ENCODE peak calls at places on chromosome X, in ten cellular contexts. V is activated T-helper 1 cell treated with anti-CD3 and anti-CD28 coated beads, Interleukin-12 subunit alpha, Interleukin-12 subunit beta, Interleukin-2, Interleukin-4 antibody, amounts not matched to agents 30 ng/mL and 10 ng/mL and 1 ng/mL, durations not matched to agents 14 hours and 24 hours and 36 hours; C is activated CD4-positive, CD25-positive, alpha-beta regulatory T cell; S is brain microvascular endothelial cell; P is NCI-H510A; H is HAP-1; B is endothelial cell; M is naive thymus-derived CD4-positive, alpha-beta T cell; J is activated CD8-positive, alpha-beta memory T cell treated with anti-CD3 and anti-CD28 coated beads for 48 hours; R is pons. D is an unnamed sample.

GRCh38 chrX:74924449-74925209 is 623 bp downstream of the NEXMIF start:
- DNase-seq in B (peak), M (peak), V (peak), S (peak), J (no peak), P (peak), C (no peak), R (peak), H (peak), D (peak)

GRCh38 chrX:34619920-34620319 is 37.2 kb downstream of the TMEM47 start:
- DNase-seq in H (no peak), B (no peak), S (no peak), R (no peak), V (no peak), C (no peak), P (no peak), J (no peak), M (no peak), D (no peak)

GRCh38 chrX:148942754-148943153 is 442.3 kb downstream of the AFF2 start:
- DNase-seq in B (no peak), V (no peak), H (no peak), J (no peak), M (no peak), P (no peak), S (no peak), R (no peak), C (no peak), D (no peak)

GRCh38 chrX:317424-318067 is 1.1 kb downstream of the GTPBP6 start:
- DNase-seq in C (no peak), H (no peak), S (no peak), B (no peak), P (no peak), V (no peak), R (peak), M (no peak), J (no peak), D (no peak)

GRCh38 chrX:70613295-70613694 is 168.7 kb downstream of the DLG3 start:
- DNase-seq in V (no peak), B (no peak), H (no peak), P (no peak), S (peak), J (no peak), R (no peak), M (no peak), C (no peak), D (no peak)

GRCh38 chrX:120250522-120251271 is at the start of gene ZBTB33:
- DNase-seq in V (peak), M (peak), C (peak), S (peak), B (peak), J (peak), P (peak), H (peak), R (peak), D (peak)

GRCh38 chrX:13001961-13002671 is 27.2 kb downstream of the TMSB4X start:
- DNase-seq in B (no peak), M (no peak), S (no peak), R (no peak), V (no peak), C (no peak), P (no peak), H (no peak), J (no peak), D (no peak)

GRCh38 chrX:101230636-101231035 is 11.1 kb downstream of the DRP2 start:
- DNase-seq in P (no peak), H (no peak), V (no peak), M (no peak), C (no peak), B (no peak), R (no peak), S (peak), J (no peak), D (no peak)

GRCh38 chrX:131745942-131746489 is 202.1 kb downstream of the OR13H1 start:
- DNase-seq in M (no peak), V (no peak), H (no peak), P (no peak), J (no peak), R (no peak), C (no peak), B (no peak), S (no peak), D (no peak)

GRCh38 chrX:46589977-46590723 is 16.6 kb downstream of the CHST7 start:
- DNase-seq in J (no peak), V (no peak), R (no peak), P (no peak), C (no peak), S (no peak), H (no peak), M (no peak), B (no peak), D (no peak)

GRCh38 chrX:85327060-85327333 is 52.5 kb downstream of the POF1B start:
- DNase-seq in S (no peak), C (no peak), M (no peak), V (no peak), P (no peak), B (no peak), H (no peak), R (no peak), J (no peak), D (no peak)

GRCh38 chrX:38166478-38167083 is 54.1 kb downstream of the SRPX start:
- DNase-seq in C (no peak), M (no peak), S (peak), H (peak), R (peak), P (no peak), J (no peak), B (no peak), V (no peak), D (peak)

GRCh38 chrX:65990702-65991101 is 49.2 kb downstream of the VSIG4 start:
- DNase-seq in P (no peak), H (no peak), C (no peak), B (no peak), S (no peak), M (no peak), J (no peak), V (no peak), R (no peak), D (no peak)

GRCh38 chrX:40098264-40099045 is 697 bp upstream of the BCOR start:
- DNase-seq in V (peak), H (peak), P (no peak), B (peak), C (no peak), J (no peak), R (peak), M (no peak), S (no peak), D (peak)

GRCh38 chrX:53188763-53189162 is 36.2 kb downstream of the KDM5C start:
- DNase-seq in P (no peak), C (no peak), M (no peak), J (no peak), B (no peak), H (no peak), S (peak), R (no peak), V (no peak), D (peak)

GRCh38 chrX:150293311-150294013 is 69.7 kb upstream of the MAMLD1 start:
- DNase-seq in B (no peak), C (no peak), M (no peak), P (no peak), S (no peak), V (no peak), R (no peak), J (no peak), H (no peak), D (peak)

GRCh38 chrX:16711219-16712115 is 1.0 kb downstream of the CTPS2 start:
- DNase-seq in B (no peak), R (no peak), V (no peak), M (no peak), J (no peak), P (no peak), S (no peak), C (no peak), H (peak), D (no peak)

GRCh38 chrX:20693071-20693470 is 426.4 kb upstream of the RPS6KA3 start:
- DNase-seq in B (no peak), V (no peak), P (no peak), C (no peak), R (no peak), S (no peak), M (no peak), H (no peak), J (no peak), D (no peak)

GRCh38 chrX:45806410-45807121 is 605.9 kb upstream of the DIPK2B start:
- DNase-seq in R (peak), C (no peak), S (peak), B (no peak), P (no peak), H (no peak), J (no peak), M (no peak), V (peak), D (peak)

GRCh38 chrX:129480889-129481288 is 42.4 kb downstream of the SMARCA1 start:
- DNase-seq in M (no peak), H (no peak), P (no peak), B (no peak), R (no peak), J (no peak), C (no peak), V (no peak), S (no peak), D (no peak)

GRCh38 chrX:2898861-2899512 is 30.2 kb downstream of the ARSD start:
- DNase-seq in V (no peak), R (no peak), P (peak), H (no peak), S (no peak), J (no peak), M (no peak), C (no peak), B (no peak), D (no peak)

GRCh38 chrX:7586126-7586525 is 256.8 kb upstream of the VCX start:
- DNase-seq in S (peak), M (no peak), J (no peak), R (peak), V (no peak), C (no peak), H (peak), B (peak), P (no peak), D (peak)

GRCh38 chrX:134753185-134754008 is 95.1 kb upstream of the PLAC1 start:
- DNase-seq in J (no peak), R (no peak), B (no peak), V (no peak), M (no peak), H (no peak), P (no peak), C (no peak), S (peak), D (peak)

GRCh38 chrX:97267916-97268680 is 384.4 kb downstream of the RPA4 start:
- DNase-seq in S (no peak), C (no peak), P (no peak), H (no peak), V (no peak), J (no peak), R (no peak), M (no peak), B (no peak), D (peak)

GRCh38 chrX:41409006-41409405 is 38.1 kb upstream of the NYX start:
- DNase-seq in H (no peak), C (no peak), R (no peak), V (no peak), P (no peak), B (no peak), J (no peak), M (no peak), S (no peak), D (no peak)

GRCh38 chrX:48754124-48754667 is 7.4 kb upstream of the GLOD5 start:
- DNase-seq in S (no peak), P (no peak), H (no peak), C (no peak), J (no peak), B (no peak), M (no peak), R (no peak), V (no peak), D (no peak)

GRCh38 chrX:114071412-114071811 is 512.5 kb upstream of the HTR2C start:
- DNase-seq in P (no peak), C (no peak), J (no peak), S (no peak), V (no peak), M (no peak), B (no peak), R (no peak), H (peak), D (no peak)

GRCh38 chrX:68732906-68733493 is 85.5 kb downstream of the STARD8 start:
- DNase-seq in R (peak), C (peak), V (peak), J (peak), S (peak), H (peak), M (peak), P (peak), B (peak), D (peak)

GRCh38 chrX:50978920-50979660 is 68.6 kb downstream of the BMP15 start:
- DNase-seq in M (no peak), J (no peak), H (peak), P (no peak), S (no peak), C (no peak), V (no peak), R (no peak), B (no peak), D (peak)

D was measured in astrocyte of the hippocampus.